ENCODE peak calls at places on chromosomes 1 and 21, in five cellular contexts. M is GM23248; K is CD8-positive, alpha-beta memory T cell; P is osteoblast; Z is AG04450. J is an unnamed sample.

GRCh38 chr1:157363660-157364140 is 188.6 kb downstream of the FCRL5 start:
- DNase-seq in Z (no peak), K (no peak), P (peak), M (peak), J (no peak)

GRCh38 chr1:171965802-171966201 is 124.5 kb downstream of the DNM3 start:
- DNase-seq in Z (no peak), P (peak), K (no peak), M (peak), J (no peak)

GRCh38 chr1:242025681-242026080 is 26.8 kb upstream of the MAP1LC3C start:
- DNase-seq in M (no peak), P (no peak), Z (no peak), K (no peak), J (no peak)

GRCh38 chr1:232599178-232600041 is 30.5 kb downstream of the SIPA1L2 start:
- DNase-seq in M (peak), P (no peak), Z (no peak), K (no peak), J (no peak)

GRCh38 chr1:233613252-233614172 is at the start of gene KCNK1:
- DNase-seq in P (peak), K (no peak), M (peak), Z (no peak), J (peak)

GRCh38 chr1:44472614-44473262 is 67.7 kb downstream of the RNF220 start:
- DNase-seq in M (peak), Z (no peak), K (no peak), P (peak), J (no peak)

GRCh38 chr1:228197555-228198147 is 10.2 kb upstream of the OBSCN start:
- DNase-seq in P (no peak), M (no peak), Z (no peak), K (no peak), J (no peak)

GRCh38 chr1:5734996-5735395 is 257.2 kb downstream of the NPHP4 start:
- DNase-seq in Z (no peak), K (no peak), P (no peak), M (no peak), J (no peak)

GRCh38 chr21:38664821-38665220 is 140.9 kb upstream of the ETS2 start:
- DNase-seq in Z (no peak), M (peak), P (no peak), K (no peak), J (peak)

GRCh38 chr1:211493133-211493864 is 1.3 kb upstream of the RD3 start:
- DNase-seq in K (no peak), Z (no peak), P (no peak), M (no peak), J (no peak)

GRCh38 chr1:102595106-102595505 is 513.2 kb downstream of the COL11A1 start:
- DNase-seq in M (no peak), Z (no peak), P (no peak), K (no peak), J (no peak)

GRCh38 chr1:30991852-30992606 is 73.5 kb downstream of the PUM1 start:
- DNase-seq in M (no peak), Z (no peak), P (no peak), K (no peak), J (no peak)

GRCh38 chr21:15042531-15042930 is 22.3 kb downstream of the NRIP1 start:
- DNase-seq in K (no peak), Z (no peak), M (no peak), P (no peak), J (no peak)

GRCh38 chr21:45420623-45421041 is 15.7 kb downstream of the COL18A1 start:
- DNase-seq in Z (no peak), K (no peak), P (peak), M (no peak), J (no peak)

GRCh38 chr1:6508154-6508875 is 16.8 kb upstream of the PLEKHG5 start:
- DNase-seq in Z (no peak), P (peak), M (no peak), K (no peak), J (no peak)

GRCh38 chr1:207670997-207671396 is 26.1 kb downstream of the CR1L start:
- DNase-seq in P (no peak), K (no peak), Z (no peak), M (no peak), J (no peak)

GRCh38 chr1:79042117-79042516 is 35.6 kb upstream of the ADGRL4 start:
- DNase-seq in P (no peak), K (no peak), M (peak), Z (peak), J (peak)

GRCh38 chr1:180981596-180982387 is 40.9 kb downstream of the STX6 start:
- DNase-seq in M (no peak), P (no peak), K (no peak), Z (no peak), J (no peak)

GRCh38 chr21:43866233-43866632 is 1.2 kb downstream of the AGPAT3 start:
- DNase-seq in P (peak), K (peak), Z (no peak), M (peak), J (peak)

GRCh38 chr1:242205622-242206489 is 207.0 kb upstream of the MAP1LC3C start:
- DNase-seq in P (no peak), K (no peak), M (peak), Z (no peak), J (no peak)

GRCh38 chr21:43585514-43585913 is 73.8 kb downstream of the HSF2BP start:
- DNase-seq in Z (no peak), M (no peak), P (no peak), K (no peak), J (no peak)

GRCh38 chr1:230270940-230271325 is 155.2 kb downstream of the PGBD5 start:
- DNase-seq in K (no peak), Z (no peak), P (no peak), M (no peak), J (no peak)

GRCh38 chr1:78619803-78620579 is at the start of gene IFI44L:
- DNase-seq in M (peak), P (no peak), K (peak), Z (peak), J (no peak)

GRCh38 chr1:8097077-8097799 is 71.1 kb upstream of the ERRFI1 start:
- DNase-seq in M (peak), P (peak), K (no peak), Z (no peak), J (peak)

GRCh38 chr21:38994014-38994413 is 188.3 kb downstream of the ETS2 start:
- DNase-seq in K (no peak), P (no peak), Z (no peak), M (no peak), J (no peak)

GRCh38 chr21:36859744-36860501 is 106.5 kb downstream of the HLCS start:
- DNase-seq in Z (no peak), P (peak), K (peak), M (peak), J (no peak)

DNA sequence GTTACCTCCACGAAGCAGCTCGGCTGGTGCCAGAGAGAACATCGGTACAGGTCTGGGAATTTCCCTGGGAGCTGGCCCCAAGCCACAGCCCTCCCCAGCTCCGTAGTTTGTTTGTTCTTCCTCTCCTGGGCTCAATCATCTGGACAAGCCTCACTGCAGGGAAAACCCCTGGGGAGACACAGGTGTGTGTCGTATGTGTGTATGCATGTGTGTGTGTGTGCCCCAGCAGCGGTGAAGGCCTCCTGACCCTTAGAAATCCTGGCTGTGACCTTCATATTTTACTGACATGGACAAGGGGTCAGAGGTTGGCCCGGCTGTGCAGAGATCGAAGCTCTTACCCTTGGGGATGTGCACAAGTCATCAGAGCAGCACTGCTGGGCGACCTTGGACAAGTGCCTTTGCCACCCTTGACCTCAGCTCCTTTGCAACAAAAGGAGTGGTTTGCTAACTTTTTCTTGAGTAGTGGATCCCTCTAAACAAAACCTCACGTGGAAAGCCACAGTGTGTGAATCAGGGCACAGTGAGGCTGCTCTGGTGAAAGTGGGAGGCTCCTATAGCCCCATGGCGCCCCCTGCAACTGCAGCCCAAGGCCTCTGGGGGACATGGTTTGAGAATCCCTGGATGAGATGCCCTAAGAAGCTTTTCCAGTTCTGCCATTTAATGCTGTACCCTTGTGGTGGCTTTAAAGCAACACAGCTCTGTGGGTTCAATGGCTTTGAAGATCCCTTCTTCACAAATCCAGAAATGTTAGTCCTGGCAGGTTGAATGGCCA is 12.3 kb upstream of the IL22RA1 start:
- DNase-seq in P (no peak), M (peak), Z (no peak), K (no peak), J (no peak)
- H3K4me3 ChIP-seq in P (no peak), M (no peak), Z (no peak), K (no peak), J (no peak)

GRCh38 chr1:115141145-115141454 is 51.8 kb upstream of the TSPAN2 start:
- DNase-seq in Z (no peak), P (peak), M (no peak), K (no peak), J (no peak)
- H3K4me3 ChIP-seq in Z (no peak), P (no peak), M (no peak), K (no peak), J (no peak)

GRCh38 chr1:213982515-213982813 is 5.3 kb upstream of the PROX1 start:
- DNase-seq in P (no peak), Z (no peak), K (no peak), M (no peak), J (no peak)
- H3K4me3 ChIP-seq in P (no peak), Z (no peak), K (no peak), M (peak), J (no peak)

DNA sequence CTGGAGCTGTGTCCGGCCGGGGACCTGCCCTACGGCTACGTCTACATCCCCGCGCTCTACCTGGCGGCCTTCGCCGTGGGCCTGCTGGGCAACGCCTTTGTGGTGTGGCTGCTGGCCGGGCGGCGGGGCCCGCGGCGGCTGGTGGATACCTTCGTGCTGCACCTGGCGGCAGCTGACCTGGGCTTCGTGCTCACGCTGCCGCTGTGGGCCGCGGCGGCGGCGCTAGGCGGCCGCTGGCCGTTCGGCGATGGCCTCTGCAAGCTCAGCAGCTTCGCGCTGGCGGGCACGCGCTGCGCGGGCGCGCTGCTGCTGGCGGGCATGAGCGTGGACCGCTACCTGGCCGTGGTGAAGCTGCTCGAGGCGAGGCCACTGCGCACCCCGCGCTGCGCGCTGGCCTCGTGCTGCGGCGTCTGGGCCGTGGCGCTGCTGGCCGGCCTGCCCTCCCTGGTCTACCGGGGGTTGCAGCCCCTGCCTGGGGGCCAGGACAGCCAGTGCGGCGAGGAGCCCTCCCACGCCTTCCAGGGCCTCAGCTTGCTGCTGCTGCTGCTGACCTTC is 412 bp downstream of the GPR25 start:
- DNase-seq in Z (no peak), P (peak), M (peak), K (no peak), J (no peak)
- H3K4me3 ChIP-seq in Z (peak), P (peak), M (peak), K (no peak), J (peak)

DNA sequence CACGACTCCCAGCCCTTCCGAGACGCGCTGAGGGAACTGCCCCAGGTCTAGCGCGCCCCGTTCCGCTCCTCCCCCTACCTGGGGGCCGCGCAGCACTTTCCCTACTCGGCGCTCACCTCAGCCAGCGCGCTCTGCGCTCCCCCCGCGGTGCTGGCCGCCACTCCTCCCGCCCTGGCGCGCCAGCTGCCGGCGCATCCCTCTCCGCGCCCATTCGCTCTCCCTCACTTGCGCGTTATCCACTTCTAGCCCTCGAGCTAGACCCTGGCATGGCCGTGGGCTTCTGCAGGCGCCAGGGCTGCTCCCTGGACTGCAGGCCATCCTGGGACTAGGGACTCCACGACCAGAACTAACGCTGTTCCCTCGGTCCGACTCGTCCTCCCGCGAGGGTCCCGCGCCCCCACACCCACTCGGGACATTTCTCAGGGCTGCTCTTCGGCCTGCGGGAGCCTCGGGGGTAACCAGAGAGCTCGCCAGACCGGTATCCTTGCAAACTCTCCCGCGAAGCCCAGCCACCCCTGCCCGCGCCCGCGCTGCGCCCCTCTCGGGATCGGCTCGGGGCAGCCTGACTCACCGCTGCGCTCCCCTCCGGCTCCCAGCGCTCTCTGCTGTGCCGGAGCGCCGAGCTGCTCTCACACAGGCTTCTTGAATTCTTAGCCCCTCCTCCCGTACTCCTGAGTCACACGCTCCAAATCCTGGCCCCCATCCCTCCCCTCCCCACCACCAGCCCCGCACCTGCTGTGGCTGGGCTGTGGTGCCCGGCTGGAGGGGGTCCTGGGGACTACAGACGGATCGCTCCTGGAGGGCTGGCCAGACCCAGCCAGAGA is at the start of gene NGF:
- DNase-seq in M (peak), K (no peak), P (peak), Z (peak), J (no peak)
- H3K4me3 ChIP-seq in M (peak), K (no peak), P (peak), Z (peak), J (peak)

GRCh38 chr1:27430903-27431653 is 38.7 kb downstream of the GPR3 start:
- DNase-seq in Z (no peak), K (no peak), M (peak), P (no peak), J (no peak)
- H3K4me3 ChIP-seq in Z (no peak), K (peak), M (no peak), P (no peak), J (no peak)

DNA sequence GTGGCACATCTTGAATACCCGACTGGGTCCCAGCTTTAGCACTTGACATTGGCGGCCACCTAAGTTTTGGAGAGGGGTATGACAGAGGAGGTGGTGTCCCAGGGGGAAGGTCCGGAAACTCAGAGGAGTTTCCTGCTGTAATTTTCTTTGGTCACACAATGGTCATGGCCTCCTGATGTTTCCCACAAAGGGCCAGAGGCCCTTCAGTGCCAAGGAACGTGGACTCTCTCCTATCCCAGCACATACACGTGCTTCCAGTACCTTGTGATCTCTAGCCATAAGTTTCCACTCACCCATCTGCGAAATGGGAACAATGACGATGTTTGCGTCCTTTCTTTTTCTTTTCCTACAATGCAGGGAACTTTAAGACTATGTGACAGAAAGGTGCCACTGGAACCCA is 13.2 kb downstream of the CAPN2 start:
- DNase-seq in M (no peak), Z (no peak), P (no peak), K (no peak), J (no peak)
- H3K4me3 ChIP-seq in M (no peak), Z (no peak), P (no peak), K (no peak), J (no peak)

DNA sequence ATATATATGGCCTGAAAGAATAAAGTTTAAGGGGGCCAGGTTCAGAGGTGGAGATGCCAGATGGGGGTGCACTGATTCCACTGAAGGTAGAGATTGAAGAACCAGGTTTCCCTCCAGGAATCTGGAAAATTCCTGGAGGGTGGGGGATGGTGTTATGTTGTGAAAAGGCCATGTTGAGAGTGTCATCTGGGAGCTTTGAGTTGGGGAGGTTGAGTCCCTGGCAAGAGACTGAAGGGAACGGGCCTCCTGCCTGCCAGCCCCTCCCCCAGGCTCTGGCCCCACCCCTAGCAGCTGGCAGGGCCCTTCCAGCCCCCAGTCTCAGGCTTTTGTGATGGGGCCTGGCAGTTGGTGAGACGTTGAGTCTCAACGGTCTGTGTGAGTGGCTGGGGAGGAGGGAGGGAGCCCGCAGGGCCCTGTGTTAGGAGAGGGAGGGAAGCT is 4.1 kb downstream of the PTPRU start:
- DNase-seq in P (no peak), M (no peak), Z (no peak), K (no peak), J (no peak)
- H3K4me3 ChIP-seq in P (no peak), M (no peak), Z (no peak), K (no peak), J (no peak)

GRCh38 chr1:40776236-40777072 is 7.1 kb upstream of the KCNQ4 start:
- DNase-seq in K (no peak), Z (no peak), M (no peak), P (peak), J (no peak)
- H3K4me3 ChIP-seq in K (no peak), Z (no peak), M (no peak), P (no peak), J (no peak)

DNA sequence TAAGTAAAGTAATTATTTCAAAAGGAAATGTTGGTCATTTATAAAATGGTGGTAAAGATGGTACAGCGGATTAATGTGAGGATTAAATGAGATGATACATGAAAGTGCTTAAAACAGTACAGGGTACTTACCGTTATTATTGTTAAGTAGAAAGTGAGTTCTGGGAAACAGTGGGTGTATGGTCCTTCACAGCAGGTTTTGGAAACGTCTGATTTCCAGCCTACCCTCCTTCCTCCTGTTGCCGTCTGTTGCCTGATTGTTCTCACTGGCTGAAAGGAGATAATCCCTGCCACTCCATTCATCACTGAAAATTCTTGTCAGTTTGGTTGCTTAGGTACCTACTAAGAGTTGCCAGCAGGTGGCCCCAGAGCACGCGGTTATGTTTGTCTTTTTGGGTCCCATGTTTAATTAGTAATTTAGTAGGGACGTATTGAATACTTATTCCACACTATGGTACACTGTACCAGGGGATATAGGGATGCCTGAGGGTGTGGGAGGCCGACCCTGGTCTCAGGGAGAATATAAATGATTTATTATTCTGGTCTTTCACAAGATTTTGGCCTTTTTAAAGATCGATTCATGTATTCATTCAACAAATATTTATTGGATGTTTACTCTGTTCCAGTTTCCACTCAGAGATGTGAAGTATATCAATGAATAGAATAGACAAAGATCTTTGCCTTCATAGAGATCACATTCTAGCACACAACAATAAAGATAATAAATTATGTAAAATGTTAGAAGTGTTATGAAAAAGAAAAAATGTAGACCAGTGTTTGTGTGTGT is 30.8 kb upstream of the RPTN start:
- DNase-seq in K (peak), P (peak), M (peak), Z (no peak), J (no peak)
- H3K4me3 ChIP-seq in K (peak), P (peak), M (peak), Z (no peak), J (no peak)

J was measured in AG04449.